ENCODE peak calls at places on chromosomes 13 and 19, in eight cellular contexts. C is T-helper 2 cell; W is colonic mucosa; B is activated CD4-positive, alpha-beta T cell treated with anti-CD3 and anti-CD28 coated beads for 48 hours; L is Right ventricle myocardium superior; E is GDM1; M is stimulated activated CD8-positive, alpha-beta memory T cell treated with anti-CD3 and anti-CD28 coated beads, Interleukin-12 subunit alpha, Interleukin-12 subunit beta, amount 100 ng/mL, for 1 hour; H is progenitor cell of endocrine pancreas. X is an unnamed sample.

GRCh38 chr13:74132152-74132767 is 1.9 kb downstream of the KLF12 start:
- DNase-seq in C (no peak), W (no peak), B (peak), L (no peak), E (no peak), M (no peak), H (no peak), X (no peak)

GRCh38 chr19:41861846-41862245 is 1.8 kb downstream of the RPS19 start:
- DNase-seq in C (no peak), W (no peak), B (peak), L (peak), E (no peak), M (no peak), H (no peak), X (no peak)

GRCh38 chr13:75907044-75907443 is 270.9 kb downstream of the LMO7 start:
- DNase-seq in C (no peak), W (no peak), B (no peak), L (no peak), E (no peak), M (no peak), H (no peak), X (no peak)

GRCh38 chr19:19270749-19271571 is 2.1 kb downstream of the TM6SF2 start:
- DNase-seq in C (no peak), W (no peak), B (no peak), L (no peak), E (no peak), M (no peak), H (no peak), X (no peak)

GRCh38 chr19:35195822-35196221 is 32.7 kb downstream of the FAM187B start:
- DNase-seq in C (no peak), W (no peak), B (no peak), L (no peak), E (no peak), M (no peak), H (no peak), X (no peak)

GRCh38 chr19:33814181-33815165 is 17.8 kb downstream of the KCTD15 start:
- DNase-seq in C (no peak), W (no peak), B (no peak), L (peak), E (no peak), M (no peak), H (no peak), X (no peak)

GRCh38 chr13:51674276-51674675 is 90.0 kb downstream of the WDFY2 start:
- DNase-seq in C (no peak), W (peak), B (no peak), L (no peak), E (no peak), M (no peak), H (peak), X (no peak)

GRCh38 chr19:4077800-4078683 is 11.3 kb upstream of the ZBTB7A start:
- DNase-seq in C (no peak), W (peak), B (peak), L (peak), E (peak), M (no peak), H (no peak), X (no peak)

GRCh38 chr19:32040246-32040645 is 305.2 kb upstream of the ZNF507 start:
- DNase-seq in C (no peak), W (no peak), B (no peak), L (no peak), E (no peak), M (no peak), H (no peak), X (no peak)

GRCh38 chr19:45069056-45069455 is 7.2 kb downstream of the ZNF296 start:
- DNase-seq in C (no peak), W (peak), B (no peak), L (peak), E (no peak), M (no peak), H (no peak), X (no peak)

GRCh38 chr19:32309711-32310390 is 35.6 kb upstream of the ZNF507 start:
- DNase-seq in C (no peak), W (no peak), B (no peak), L (no peak), E (no peak), M (no peak), H (no peak), X (no peak)

GRCh38 chr13:99864627-99864990 is 107.0 kb downstream of the ZIC5 start:
- DNase-seq in C (no peak), W (no peak), B (no peak), L (no peak), E (no peak), M (no peak), H (no peak), X (no peak)

GRCh38 chr13:93108111-93108581 is 118.5 kb upstream of the GPC6 start:
- DNase-seq in C (no peak), W (no peak), B (no peak), L (no peak), E (no peak), M (no peak), H (no peak), X (no peak)

GRCh38 chr13:35140321-35140720 is 198.3 kb downstream of the NBEA start:
- DNase-seq in C (no peak), W (no peak), B (no peak), L (no peak), E (no peak), M (no peak), H (no peak), X (no peak)

GRCh38 chr19:43414554-43414953 is at the start of gene TEX101:
- DNase-seq in C (no peak), W (no peak), B (no peak), L (no peak), E (no peak), M (no peak), H (no peak), X (no peak)

GRCh38 chr19:51161266-51161665 is 19.2 kb downstream of the SIGLEC7 start:
- DNase-seq in C (no peak), W (no peak), B (no peak), L (no peak), E (no peak), M (no peak), H (no peak), X (no peak)

GRCh38 chr19:38335949-38336637 is 463 bp downstream of the CATSPERG start:
- DNase-seq in C (peak), W (peak), B (peak), L (peak), E (peak), M (peak), H (peak), X (peak)

GRCh38 chr19:590396-590745 is 690 bp downstream of the HCN2 start:
- DNase-seq in C (no peak), W (no peak), B (peak), L (no peak), E (no peak), M (no peak), H (no peak), X (no peak)

GRCh38 chr13:46896346-46897138 is at the start of gene HTR2A:
- DNase-seq in C (no peak), W (no peak), B (peak), L (peak), E (peak), M (no peak), H (no peak), X (no peak)

X was measured in H1.